ENCODE peak calls at places on chromosomes 12 and 14, in six cellular contexts. One of them, this sample, is unnamed.

GRCh38 chr12:85225501-85225900 is 54.5 kb upstream of the ALX1 start:
- DNase-seq in LoVo: no peak
- DNase-seq in left cardiac atrium: no peak
- DNase-seq in EH: no peak
- DNase-seq in AG08395: no peak
- DNase-seq in naive B cell: no peak
- DNase-seq in this sample: no peak

GRCh38 chr12:12476836-12477531 is 85.7 kb downstream of the DUSP16 start:
- DNase-seq in LoVo: no peak
- DNase-seq in left cardiac atrium: no peak
- DNase-seq in EH: no peak
- DNase-seq in AG08395: no peak
- DNase-seq in naive B cell: no peak
- DNase-seq in this sample: no peak

GRCh38 chr12:95790025-95790911 is at the start of gene NTN4:
- DNase-seq in LoVo: peak
- DNase-seq in left cardiac atrium: peak
- DNase-seq in EH: peak
- DNase-seq in AG08395: peak
- DNase-seq in naive B cell: no peak
- DNase-seq in this sample: peak

GRCh38 chr12:78645956-78646355 is 218.6 kb upstream of the SYT1 start:
- DNase-seq in LoVo: no peak
- DNase-seq in left cardiac atrium: no peak
- DNase-seq in EH: peak
- DNase-seq in AG08395: no peak
- DNase-seq in naive B cell: no peak
- DNase-seq in this sample: no peak

GRCh38 chr14:92252291-92252690 is 70.7 kb upstream of the SLC24A4 start:
- DNase-seq in LoVo: no peak
- DNase-seq in left cardiac atrium: no peak
- DNase-seq in EH: peak
- DNase-seq in AG08395: no peak
- DNase-seq in naive B cell: no peak
- DNase-seq in this sample: no peak

GRCh38 chr12:42652048-42652447 is 62.5 kb upstream of the PRICKLE1 start:
- DNase-seq in LoVo: no peak
- DNase-seq in left cardiac atrium: no peak
- DNase-seq in EH: no peak
- DNase-seq in AG08395: no peak
- DNase-seq in naive B cell: no peak
- DNase-seq in this sample: no peak

GRCh38 chr12:120181991-120182631 is 12.4 kb downstream of the GCN1 start:
- DNase-seq in LoVo: no peak
- DNase-seq in left cardiac atrium: no peak
- DNase-seq in EH: peak
- DNase-seq in AG08395: peak
- DNase-seq in naive B cell: no peak
- DNase-seq in this sample: no peak

GRCh38 chr12:63308701-63309100 is 157.7 kb upstream of the AVPR1A start:
- DNase-seq in LoVo: no peak
- DNase-seq in left cardiac atrium: no peak
- DNase-seq in EH: peak
- DNase-seq in AG08395: no peak
- DNase-seq in naive B cell: no peak
- DNase-seq in this sample: no peak

GRCh38 chr12:67630373-67631088 is 18.0 kb upstream of the DYRK2 start:
- DNase-seq in LoVo: no peak
- DNase-seq in left cardiac atrium: peak
- DNase-seq in EH: no peak
- DNase-seq in AG08395: no peak
- DNase-seq in naive B cell: peak
- DNase-seq in this sample: peak

GRCh38 chr12:61554268-61555008 is 705.8 kb upstream of the USP15 start:
- DNase-seq in LoVo: no peak
- DNase-seq in left cardiac atrium: no peak
- DNase-seq in EH: no peak
- DNase-seq in AG08395: no peak
- DNase-seq in naive B cell: no peak
- DNase-seq in this sample: no peak

GRCh38 chr12:118175823-118176447 is 40.0 kb downstream of the PEBP1 start:
- DNase-seq in LoVo: no peak
- DNase-seq in left cardiac atrium: no peak
- DNase-seq in EH: no peak
- DNase-seq in AG08395: no peak
- DNase-seq in naive B cell: no peak
- DNase-seq in this sample: no peak

GRCh38 chr14:102055181-102055901 is 31.5 kb downstream of the HSP90AA1 start:
- DNase-seq in LoVo: no peak
- DNase-seq in left cardiac atrium: no peak
- DNase-seq in EH: peak
- DNase-seq in AG08395: peak
- DNase-seq in naive B cell: no peak
- DNase-seq in this sample: no peak

GRCh38 chr14:102937331-102938175 is 15.1 kb downstream of the AMN start:
- DNase-seq in LoVo: no peak
- DNase-seq in left cardiac atrium: no peak
- DNase-seq in EH: no peak
- DNase-seq in AG08395: no peak
- DNase-seq in naive B cell: no peak
- DNase-seq in this sample: no peak

This sample was measured in T-helper 17 cell.